ENCODE peak calls at places on chromosomes 2 and 18, in six cellular contexts. One of them, this sample, is unnamed.
A peak's percentile ranks its signal among the peaks of the same experiment; 100 is the strongest.

GRCh38 chr2:67646714-67647333 is 249.7 kb downstream of the ETAA1 start:
- DNase-seq in IMR-90: no peak
- DNase-seq in H9: no peak
- DNase-seq in mesenchymal stem cell: no peak
- DNase-seq in H1: no peak
- DNase-seq in neuronal stem cell: no peak
- DNase-seq in this sample: no peak

GRCh38 chr2:212894026-212894425 is 257.4 kb downstream of the IKZF2 start:
- DNase-seq in IMR-90: no peak
- DNase-seq in H9: no peak
- DNase-seq in mesenchymal stem cell: no peak
- DNase-seq in H1: no peak
- DNase-seq in neuronal stem cell: no peak
- DNase-seq in this sample: no peak

GRCh38 chr2:136034629-136035028 is 49.2 kb upstream of the DARS1 start:
- DNase-seq in IMR-90: no peak
- DNase-seq in H9: no peak
- DNase-seq in mesenchymal stem cell: no peak
- DNase-seq in H1: no peak
- DNase-seq in neuronal stem cell: no peak
- DNase-seq in this sample: no peak

GRCh38 chr2:174970092-174970491 is 35.1 kb downstream of the CHN1 start:
- DNase-seq in IMR-90: peak; percentile 61
- DNase-seq in H9: no peak
- DNase-seq in mesenchymal stem cell: peak; percentile 24
- DNase-seq in H1: no peak
- DNase-seq in neuronal stem cell: no peak
- DNase-seq in this sample: peak; percentile 37

GRCh38 chr2:219441451-219442205 is 7.0 kb downstream of the SPEG start:
- DNase-seq in IMR-90: peak; percentile 54
- DNase-seq in H9: peak; percentile 64
- DNase-seq in mesenchymal stem cell: peak; percentile 58
- DNase-seq in H1: peak; percentile 68
- DNase-seq in neuronal stem cell: no peak
- DNase-seq in this sample: peak; percentile 44

GRCh38 chr2:95073856-95074662 is 47.5 kb downstream of the MRPS5 start:
- DNase-seq in IMR-90: no peak
- DNase-seq in H9: no peak
- DNase-seq in mesenchymal stem cell: no peak
- DNase-seq in H1: no peak
- DNase-seq in neuronal stem cell: no peak
- DNase-seq in this sample: no peak

GRCh38 chr2:44016282-44016681 is 20.5 kb upstream of the LRPPRC start:
- DNase-seq in IMR-90: peak; percentile 61
- DNase-seq in H9: peak; percentile 71
- DNase-seq in mesenchymal stem cell: peak; percentile 60
- DNase-seq in H1: peak; percentile 85
- DNase-seq in neuronal stem cell: peak; percentile 62
- DNase-seq in this sample: peak; percentile 69

GRCh38 chr2:218886461-218886947 is 5.9 kb downstream of the WNT10A start:
- DNase-seq in IMR-90: no peak
- DNase-seq in H9: no peak
- DNase-seq in mesenchymal stem cell: no peak
- DNase-seq in H1: no peak
- DNase-seq in neuronal stem cell: no peak
- DNase-seq in this sample: no peak

GRCh38 chr2:168614291-168615018 is 158.4 kb downstream of the CERS6 start:
- DNase-seq in IMR-90: no peak
- DNase-seq in H9: no peak
- DNase-seq in mesenchymal stem cell: no peak
- DNase-seq in H1: peak; percentile 54
- DNase-seq in neuronal stem cell: no peak
- DNase-seq in this sample: no peak

GRCh38 chr18:3117493-3118192 is 102.1 kb downstream of the MYOM1 start:
- DNase-seq in IMR-90: no peak
- DNase-seq in H9: no peak
- DNase-seq in mesenchymal stem cell: no peak
- DNase-seq in H1: no peak
- DNase-seq in neuronal stem cell: no peak
- DNase-seq in this sample: no peak

GRCh38 chr2:5690718-5691658 is 1.2 kb upstream of the SOX11 start:
- DNase-seq in IMR-90: peak; percentile 66
- DNase-seq in H9: peak; percentile 81
- DNase-seq in mesenchymal stem cell: peak; percentile 64
- DNase-seq in H1: peak; percentile 77
- DNase-seq in neuronal stem cell: peak; percentile 82
- DNase-seq in this sample: no peak

DNA sequence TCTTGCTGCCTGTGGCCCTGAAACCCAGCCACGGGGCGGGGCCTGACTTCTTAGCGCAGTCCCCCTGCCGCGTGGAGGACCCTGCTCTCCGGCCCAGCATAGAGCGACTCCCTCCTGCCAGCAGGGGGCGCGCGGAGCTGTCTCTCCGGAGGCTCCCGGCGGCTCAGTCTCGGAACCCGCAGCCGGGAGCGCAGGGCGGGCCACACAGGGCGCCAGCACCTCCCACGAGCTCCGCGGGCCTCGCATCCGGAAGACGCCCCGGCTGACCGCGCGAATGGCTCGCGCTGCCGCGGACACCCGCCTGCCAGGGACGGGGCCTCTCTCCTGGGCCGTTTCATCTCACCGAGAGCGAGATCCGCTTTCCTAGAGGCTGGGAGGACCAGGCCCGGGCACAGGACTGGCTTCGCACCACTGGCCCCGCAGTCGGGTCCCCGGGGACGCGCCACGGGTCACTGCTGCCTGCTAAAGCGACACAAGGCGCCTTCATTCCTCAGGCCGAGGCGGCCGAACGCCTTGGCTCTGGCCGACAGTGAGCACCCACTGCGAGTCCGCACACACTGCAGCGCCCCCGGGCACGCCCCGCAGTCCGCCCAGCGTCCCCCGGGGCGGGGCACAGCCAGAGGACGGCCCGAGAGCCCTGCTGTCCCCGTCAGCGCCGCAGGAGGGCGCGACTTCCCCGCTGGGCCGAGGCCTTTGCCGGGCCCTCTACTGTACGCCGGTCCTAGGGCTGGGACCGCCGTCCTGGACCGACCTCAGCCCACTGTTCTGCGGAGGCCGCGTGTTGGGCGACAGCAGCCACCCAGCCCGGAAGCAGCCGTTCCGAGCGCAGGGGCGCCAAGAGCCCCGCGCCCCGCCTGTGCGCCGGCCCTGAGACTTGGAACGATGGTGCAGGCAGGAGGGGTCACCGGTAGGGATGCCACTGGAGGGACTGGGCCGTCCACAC is 39.0 kb upstream of the ARHGEF4 start:
- DNase-seq in IMR-90: peak; percentile 74
- DNase-seq in H9: peak; percentile 92
- DNase-seq in mesenchymal stem cell: peak; percentile 79
- DNase-seq in H1: peak; percentile 97
- DNase-seq in neuronal stem cell: peak; percentile 91
- DNase-seq in this sample: peak; percentile 98
- H3K23ac ChIP-seq in IMR-90: no peak overlapping the region
- H3K23ac ChIP-seq in H9: no peak overlapping the region
- H3K23ac ChIP-seq in mesenchymal stem cell: no peak overlapping the region
- H3K23ac ChIP-seq in H1: no peak overlapping the region
- H3K23ac ChIP-seq in neuronal stem cell: peak overlapping the region; percentile 78
- H3K23ac ChIP-seq in this sample: no peak overlapping the region

GRCh38 chr2:85323351-85323987 is 4.3 kb downstream of the TGOLN2 start:
- DNase-seq in IMR-90: no peak
- DNase-seq in H9: no peak
- DNase-seq in mesenchymal stem cell: no peak
- DNase-seq in H1: no peak
- DNase-seq in neuronal stem cell: no peak
- DNase-seq in this sample: no peak
- H3K9me3 ChIP-seq in IMR-90: no peaks in the 10 kb centered on the region
- H3K9me3 ChIP-seq in H9: no peaks in the 10 kb centered on the region
- H3K9me3 ChIP-seq in mesenchymal stem cell: no peaks in the 10 kb centered on the region
- H3K9me3 ChIP-seq in H1: no peaks in the 10 kb centered on the region
- H3K9me3 ChIP-seq in neuronal stem cell: no peaks in the 10 kb centered on the region
- H3K9me3 ChIP-seq in this sample: no peaks in the 10 kb centered on the region

GRCh38 chr2:170394988-170395387 is 217.0 kb downstream of the MYO3B start:
- DNase-seq in IMR-90: no peak
- DNase-seq in H9: no peak
- DNase-seq in mesenchymal stem cell: peak; percentile 18
- DNase-seq in H1: no peak
- DNase-seq in neuronal stem cell: no peak
- DNase-seq in this sample: no peak
- H2BK120ac ChIP-seq in IMR-90: no peak overlapping the region
- H2BK120ac ChIP-seq in H9: no peak overlapping the region
- H2BK120ac ChIP-seq in mesenchymal stem cell: no peak overlapping the region
- H2BK120ac ChIP-seq in H1: no peak overlapping the region
- H2BK120ac ChIP-seq in neuronal stem cell: no peak overlapping the region
- H2BK120ac ChIP-seq in this sample: no peak overlapping the region

GRCh38 chr2:241902357-241902991 is 32.9 kb downstream of the RTP5 start:
- DNase-seq in IMR-90: no peak
- DNase-seq in H9: peak; percentile 53
- DNase-seq in mesenchymal stem cell: no peak
- DNase-seq in H1: peak; percentile 61
- DNase-seq in neuronal stem cell: no peak
- DNase-seq in this sample: no peak
- H3K23ac ChIP-seq in IMR-90: no peak overlapping the region
- H3K23ac ChIP-seq in H9: no peak overlapping the region
- H3K23ac ChIP-seq in mesenchymal stem cell: no peak overlapping the region
- H3K23ac ChIP-seq in H1: no peak overlapping the region
- H3K23ac ChIP-seq in neuronal stem cell: peak overlapping the region; percentile 73
- H3K23ac ChIP-seq in this sample: no peak overlapping the region

This sample was measured in trophoblast cell.